ENCODE peak calls at places on chromosomes 12 and 14, in five cellular contexts. One of them, this sample, is unnamed.

GRCh38 chr14:41423503-41423902 is 183.2 kb upstream of the LRFN5 start:
- DNase-seq in foreskin fibroblast: no peak
- DNase-seq in bronchial epithelial cell: no peak
- DNase-seq in left ventricle myocardium inferior: no peak
- DNase-seq in mammary epithelial cell: no peak
- DNase-seq in this sample: no peak

GRCh38 chr12:61291647-61292046 is 968.6 kb upstream of the USP15 start:
- DNase-seq in foreskin fibroblast: peak; percentile 6
- DNase-seq in bronchial epithelial cell: peak; percentile 45
- DNase-seq in left ventricle myocardium inferior: no peak
- DNase-seq in mammary epithelial cell: peak; percentile 59
- DNase-seq in this sample: peak; percentile 22

GRCh38 chr12:25071366-25071765 is 122.5 kb upstream of the BCAT1 start:
- DNase-seq in foreskin fibroblast: no peak
- DNase-seq in bronchial epithelial cell: peak; percentile 26
- DNase-seq in left ventricle myocardium inferior: no peak
- DNase-seq in mammary epithelial cell: no peak
- DNase-seq in this sample: no peak

GRCh38 chr12:12474471-12474928 is 88.2 kb downstream of the DUSP16 start:
- DNase-seq in foreskin fibroblast: no peak
- DNase-seq in bronchial epithelial cell: no peak
- DNase-seq in left ventricle myocardium inferior: no peak
- DNase-seq in mammary epithelial cell: no peak
- DNase-seq in this sample: no peak

GRCh38 chr12:44019118-44019517 is 183.2 kb downstream of the TMEM117 start:
- DNase-seq in foreskin fibroblast: no peak
- DNase-seq in bronchial epithelial cell: no peak
- DNase-seq in left ventricle myocardium inferior: no peak
- DNase-seq in mammary epithelial cell: no peak
- DNase-seq in this sample: peak; percentile 43

GRCh38 chr14:79334272-79334671 is 877.0 kb downstream of the DIO2 start:
- DNase-seq in foreskin fibroblast: no peak
- DNase-seq in bronchial epithelial cell: no peak
- DNase-seq in left ventricle myocardium inferior: no peak
- DNase-seq in mammary epithelial cell: no peak
- DNase-seq in this sample: no peak

GRCh38 chr12:132132609-132133430 is 11.3 kb downstream of the DDX51 start:
- DNase-seq in foreskin fibroblast: no peak
- DNase-seq in bronchial epithelial cell: no peak
- DNase-seq in left ventricle myocardium inferior: no peak
- DNase-seq in mammary epithelial cell: no peak
- DNase-seq in this sample: no peak

GRCh38 chr14:100223332-100224171 is 15.4 kb upstream of the YY1 start:
- DNase-seq in foreskin fibroblast: peak; percentile 73
- DNase-seq in bronchial epithelial cell: peak; percentile 78
- DNase-seq in left ventricle myocardium inferior: no peak
- DNase-seq in mammary epithelial cell: no peak
- DNase-seq in this sample: peak; percentile 84

GRCh38 chr12:87809916-87810315 is 219.3 kb downstream of the C12orf50 start:
- DNase-seq in foreskin fibroblast: peak; percentile 31
- DNase-seq in bronchial epithelial cell: no peak
- DNase-seq in left ventricle myocardium inferior: no peak
- DNase-seq in mammary epithelial cell: no peak
- DNase-seq in this sample: no peak

GRCh38 chr12:219891-220352 is 6.0 kb upstream of the SLC6A12 start:
- DNase-seq in foreskin fibroblast: peak; percentile 35
- DNase-seq in bronchial epithelial cell: peak; percentile 24
- DNase-seq in left ventricle myocardium inferior: peak; percentile 55
- DNase-seq in mammary epithelial cell: no peak
- DNase-seq in this sample: peak; percentile 11

GRCh38 chr12:55515696-55516095 is 23.5 kb downstream of the OR6C68 start:
- DNase-seq in foreskin fibroblast: no peak
- DNase-seq in bronchial epithelial cell: no peak
- DNase-seq in left ventricle myocardium inferior: no peak
- DNase-seq in mammary epithelial cell: no peak
- DNase-seq in this sample: no peak

GRCh38 chr14:94748667-94749347 is 21.1 kb downstream of the GSC start:
- DNase-seq in foreskin fibroblast: no peak
- DNase-seq in bronchial epithelial cell: peak; percentile 2
- DNase-seq in left ventricle myocardium inferior: no peak
- DNase-seq in mammary epithelial cell: no peak
- DNase-seq in this sample: no peak

GRCh38 chr14:73323889-73324535 is 86.7 kb downstream of the PAPLN start:
- DNase-seq in foreskin fibroblast: no peak
- DNase-seq in bronchial epithelial cell: no peak
- DNase-seq in left ventricle myocardium inferior: no peak
- DNase-seq in mammary epithelial cell: no peak
- DNase-seq in this sample: no peak

GRCh38 chr14:74018029-74018703 is 922 bp downstream of the ENTPD5 start:
- DNase-seq in foreskin fibroblast: peak; percentile 58
- DNase-seq in bronchial epithelial cell: peak; percentile 85
- DNase-seq in left ventricle myocardium inferior: no peak
- DNase-seq in mammary epithelial cell: peak; percentile 82
- DNase-seq in this sample: peak; percentile 82

GRCh38 chr14:88879016-88879415 is 54.6 kb downstream of the TTC8 start:
- DNase-seq in foreskin fibroblast: peak; percentile 82
- DNase-seq in bronchial epithelial cell: peak; percentile 94
- DNase-seq in left ventricle myocardium inferior: no peak
- DNase-seq in mammary epithelial cell: peak; percentile 74
- DNase-seq in this sample: peak; percentile 92

GRCh38 chr12:64998327-64999156 is 122.6 kb downstream of the WIF1 start:
- DNase-seq in foreskin fibroblast: peak; percentile 78
- DNase-seq in bronchial epithelial cell: peak; percentile 91
- DNase-seq in left ventricle myocardium inferior: no peak
- DNase-seq in mammary epithelial cell: peak; percentile 73
- DNase-seq in this sample: peak; percentile 72

GRCh38 chr14:29310210-29310609 is 543.6 kb downstream of the FOXG1 start:
- DNase-seq in foreskin fibroblast: peak; percentile 20
- DNase-seq in bronchial epithelial cell: no peak
- DNase-seq in left ventricle myocardium inferior: no peak
- DNase-seq in mammary epithelial cell: no peak
- DNase-seq in this sample: no peak

GRCh38 chr14:101019541-101019940 is 116.0 kb upstream of the RTL1 start:
- DNase-seq in foreskin fibroblast: no peak
- DNase-seq in bronchial epithelial cell: no peak
- DNase-seq in left ventricle myocardium inferior: no peak
- DNase-seq in mammary epithelial cell: no peak
- DNase-seq in this sample: no peak

GRCh38 chr14:103551338-103551762 is 11.1 kb downstream of the BAG5 start:
- DNase-seq in foreskin fibroblast: no peak
- DNase-seq in bronchial epithelial cell: no peak
- DNase-seq in left ventricle myocardium inferior: peak; percentile 79
- DNase-seq in mammary epithelial cell: no peak
- DNase-seq in this sample: no peak

GRCh38 chr12:92899388-92900001 is 29.6 kb downstream of the EEA1 start:
- DNase-seq in foreskin fibroblast: peak; percentile 98
- DNase-seq in bronchial epithelial cell: peak; percentile 98
- DNase-seq in left ventricle myocardium inferior: peak; percentile 71
- DNase-seq in mammary epithelial cell: peak; percentile 95
- DNase-seq in this sample: peak; percentile 98

GRCh38 chr12:51124504-51124903 is 41.1 kb upstream of the CSRNP2 start:
- DNase-seq in foreskin fibroblast: no peak
- DNase-seq in bronchial epithelial cell: no peak
- DNase-seq in left ventricle myocardium inferior: no peak
- DNase-seq in mammary epithelial cell: no peak
- DNase-seq in this sample: no peak

GRCh38 chr12:29889737-29890136 is 106.0 kb upstream of the TMTC1 start:
- DNase-seq in foreskin fibroblast: peak; percentile 59
- DNase-seq in bronchial epithelial cell: peak; percentile 23
- DNase-seq in left ventricle myocardium inferior: peak; percentile 28
- DNase-seq in mammary epithelial cell: peak; percentile 52
- DNase-seq in this sample: peak; percentile 55

GRCh38 chr12:34335819-34336262 is 313.5 kb downstream of the ALG10 start:
- DNase-seq in foreskin fibroblast: no peak
- DNase-seq in bronchial epithelial cell: no peak
- DNase-seq in left ventricle myocardium inferior: no peak
- DNase-seq in mammary epithelial cell: no peak
- DNase-seq in this sample: no peak

DNA sequence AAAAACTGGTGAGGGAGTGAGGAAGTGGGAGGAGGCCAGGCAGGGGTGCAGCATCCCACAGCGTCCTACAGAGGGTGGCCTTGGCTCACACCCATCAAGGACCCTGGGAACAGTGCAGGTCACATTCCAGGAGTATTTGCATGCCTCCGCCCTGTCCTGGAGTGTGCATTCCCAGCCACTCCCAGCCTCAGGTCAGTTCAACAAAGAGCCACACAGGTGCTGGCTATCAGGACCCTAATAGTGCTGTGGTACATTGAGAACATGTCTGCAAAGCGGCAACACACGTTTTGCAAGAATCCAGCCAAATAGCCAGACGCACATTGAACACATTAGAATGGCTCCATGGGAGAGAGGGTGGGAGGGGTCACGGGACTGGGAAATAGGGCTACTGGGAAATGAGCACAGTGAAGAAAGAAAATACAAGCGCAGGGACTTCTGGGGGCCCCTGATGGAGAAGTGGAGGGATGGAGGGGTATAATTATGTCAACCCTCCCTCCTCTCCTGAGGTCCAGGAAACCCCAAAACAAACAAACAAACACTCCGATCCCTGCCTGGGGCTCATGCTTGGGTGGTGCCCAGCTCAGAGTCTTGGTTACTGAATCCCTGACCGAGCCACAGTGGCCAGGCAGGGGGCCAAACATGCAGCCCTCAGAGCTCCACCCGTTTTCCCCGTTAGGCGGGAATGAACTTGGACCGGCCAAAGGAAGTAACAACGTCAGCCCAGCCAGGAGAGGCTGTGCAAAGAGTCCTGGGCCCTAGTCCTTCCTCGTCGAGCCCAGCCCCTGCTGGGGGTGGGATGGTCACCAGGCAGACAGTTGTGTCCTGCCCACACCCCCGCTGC is 36.4 kb downstream of the CMKLR1 start:
- DNase-seq in foreskin fibroblast: peak; percentile 40
- DNase-seq in bronchial epithelial cell: no peak
- DNase-seq in left ventricle myocardium inferior: peak; percentile 88
- DNase-seq in mammary epithelial cell: no peak
- DNase-seq in this sample: no peak
- TF ChIP-seq CTCF in foreskin fibroblast: no peak
- TF ChIP-seq CTCF in bronchial epithelial cell: no peak
- TF ChIP-seq CTCF in left ventricle myocardium inferior: peak; percentile 43
- TF ChIP-seq CTCF in mammary epithelial cell: no peak
- TF ChIP-seq CTCF in this sample: no peak

DNA sequence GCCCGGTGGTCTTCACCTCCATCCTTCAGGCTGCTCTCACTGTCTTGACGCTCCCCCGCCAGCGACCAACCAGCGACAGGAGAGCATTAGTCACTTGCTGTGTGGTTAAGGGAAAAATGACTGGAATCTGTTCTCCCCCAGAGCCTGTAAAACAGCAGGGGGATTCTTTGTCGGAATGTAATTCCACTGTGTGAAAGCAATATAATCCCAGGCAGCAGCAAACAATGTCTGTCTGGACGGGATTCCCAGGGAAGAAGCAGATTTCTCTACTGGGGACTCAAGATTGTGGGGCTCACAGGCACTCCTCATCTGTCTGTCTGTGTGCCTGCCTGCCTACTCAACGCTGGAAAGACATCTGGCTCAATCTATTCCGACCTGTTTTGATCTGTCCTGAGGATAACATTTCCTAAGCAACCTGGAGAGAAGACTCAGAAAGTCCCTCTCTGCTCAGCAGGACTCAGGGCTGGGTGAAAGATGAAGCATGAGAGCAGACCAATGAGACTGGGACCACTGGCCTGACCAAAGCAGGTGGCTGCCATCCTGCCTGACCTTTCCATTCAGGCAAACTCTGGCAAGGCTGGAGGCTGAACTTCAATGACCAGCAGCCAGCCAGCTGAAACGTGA is 54.6 kb downstream of the NUAK1 start:
- DNase-seq in foreskin fibroblast: peak; percentile 76
- DNase-seq in bronchial epithelial cell: no peak
- DNase-seq in left ventricle myocardium inferior: no peak
- DNase-seq in mammary epithelial cell: peak; percentile 47
- DNase-seq in this sample: no peak
- H3K4me3 ChIP-seq in foreskin fibroblast: no peak overlapping the region
- H3K4me3 ChIP-seq in bronchial epithelial cell: no peak overlapping the region
- H3K4me3 ChIP-seq in left ventricle myocardium inferior: no peak overlapping the region
- H3K4me3 ChIP-seq in mammary epithelial cell: no peak overlapping the region
- H3K4me3 ChIP-seq in this sample: no peak overlapping the region

DNA sequence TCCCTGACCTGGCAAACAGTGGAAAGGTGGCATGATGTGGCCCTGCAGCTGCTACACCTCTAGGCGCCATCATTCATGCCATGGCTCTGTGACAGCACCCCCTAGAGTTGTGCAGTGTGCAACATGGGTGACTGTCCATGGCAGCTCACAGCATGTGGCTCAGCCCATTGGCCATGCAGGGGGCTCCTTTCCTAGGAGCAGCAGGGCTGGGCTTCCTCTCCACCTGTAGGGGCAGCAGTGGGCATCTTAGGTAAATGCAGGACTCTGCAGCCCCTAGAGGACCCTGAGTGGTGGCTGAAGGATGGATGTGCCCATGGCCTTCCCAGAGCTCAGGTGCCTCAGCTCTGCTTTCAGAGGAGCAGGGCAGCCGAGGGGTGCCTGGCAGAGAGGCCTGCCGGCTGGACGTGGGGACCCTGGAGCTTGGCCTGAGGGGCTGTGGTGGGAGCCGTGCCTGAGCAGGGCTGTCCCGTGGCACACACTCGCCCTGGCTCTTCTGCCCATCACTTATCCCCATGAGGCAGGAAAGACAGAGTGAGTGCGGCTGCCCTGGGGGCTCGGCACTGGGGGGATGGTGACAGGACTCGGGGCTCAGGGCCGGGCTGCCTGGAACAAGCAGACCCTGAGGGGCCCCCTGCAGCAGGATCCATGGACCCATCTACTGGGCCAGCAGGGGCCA is 7.4 kb downstream of the ADSS1 start:
- DNase-seq in foreskin fibroblast: no peak
- DNase-seq in bronchial epithelial cell: no peak
- DNase-seq in left ventricle myocardium inferior: no peak
- DNase-seq in mammary epithelial cell: no peak
- DNase-seq in this sample: no peak
- TF ChIP-seq CTCF in foreskin fibroblast: peak; percentile 54
- TF ChIP-seq CTCF in bronchial epithelial cell: peak; percentile 59
- TF ChIP-seq CTCF in left ventricle myocardium inferior: peak; percentile 43
- TF ChIP-seq CTCF in mammary epithelial cell: peak; percentile 43
- TF ChIP-seq CTCF in this sample: peak; percentile 32

GRCh38 chr12:127455347-127456265 is 811.4 kb upstream of the TMEM132C start:
- DNase-seq in foreskin fibroblast: peak; percentile 37
- DNase-seq in bronchial epithelial cell: no peak
- DNase-seq in left ventricle myocardium inferior: no peak
- DNase-seq in mammary epithelial cell: no peak
- DNase-seq in this sample: no peak
- H3K4me3 ChIP-seq in foreskin fibroblast: peak overlapping the region; percentile 38
- H3K4me3 ChIP-seq in bronchial epithelial cell: no peak overlapping the region
- H3K4me3 ChIP-seq in left ventricle myocardium inferior: peak overlapping the region; percentile 17
- H3K4me3 ChIP-seq in mammary epithelial cell: no peak overlapping the region
- H3K4me3 ChIP-seq in this sample: no peak overlapping the region

GRCh38 chr12:28440209-28440608 is 250.0 kb downstream of the CCDC91 start:
- DNase-seq in foreskin fibroblast: no peak
- DNase-seq in bronchial epithelial cell: no peak
- DNase-seq in left ventricle myocardium inferior: no peak
- DNase-seq in mammary epithelial cell: no peak
- DNase-seq in this sample: peak; percentile 13
- TF ChIP-seq CTCF in foreskin fibroblast: no peak
- TF ChIP-seq CTCF in bronchial epithelial cell: no peak
- TF ChIP-seq CTCF in left ventricle myocardium inferior: no peak
- TF ChIP-seq CTCF in mammary epithelial cell: no peak
- TF ChIP-seq CTCF in this sample: no peak

GRCh38 chr12:118053071-118053985 is 7.7 kb downstream of the WSB2 start:
- DNase-seq in foreskin fibroblast: peak; percentile 66
- DNase-seq in bronchial epithelial cell: no peak
- DNase-seq in left ventricle myocardium inferior: no peak
- DNase-seq in mammary epithelial cell: no peak
- DNase-seq in this sample: no peak
- H3K4me3 ChIP-seq in foreskin fibroblast: no peak overlapping the region
- H3K4me3 ChIP-seq in bronchial epithelial cell: no peak overlapping the region
- H3K4me3 ChIP-seq in left ventricle myocardium inferior: no peak overlapping the region
- H3K4me3 ChIP-seq in mammary epithelial cell: no peak overlapping the region
- H3K4me3 ChIP-seq in this sample: no peak overlapping the region